ENCODE peak calls at places on chromosomes 11 and 22, in eight cellular contexts. One of them, this sample, is unnamed.

GRCh38 chr11:64355078-64355940 is 3.7 kb upstream of the RPS6KA4 start:
- DNase-seq in brain microvascular endothelial cell: peak; percentile 65
- DNase-seq in H1: peak; percentile 77
- DNase-seq in endodermal cell: peak; percentile 94
- DNase-seq in astrocyte: peak; percentile 59
- DNase-seq in A549: peak; percentile 96
- DNase-seq in ovary: peak; percentile 81
- DNase-seq in left lung: peak; percentile 91
- DNase-seq in this sample: peak; percentile 85

GRCh38 chr11:27183672-27184457 is 143.2 kb downstream of the BBOX1 start:
- DNase-seq in brain microvascular endothelial cell: peak; percentile 53
- DNase-seq in H1: no peak
- DNase-seq in left lung: no peak
- DNase-seq in endodermal cell: peak; percentile 72
- DNase-seq in astrocyte: peak; percentile 67
- DNase-seq in A549: peak; percentile 33
- DNase-seq in ovary: peak; percentile 71
- DNase-seq in this sample: no peak

GRCh38 chr11:36196476-36197099 is 92.6 kb downstream of the COMMD9 start:
- DNase-seq in ovary: no peak
- DNase-seq in A549: no peak
- DNase-seq in brain microvascular endothelial cell: peak; percentile 13
- DNase-seq in left lung: no peak
- DNase-seq in H1: no peak
- DNase-seq in endodermal cell: no peak
- DNase-seq in astrocyte: no peak
- DNase-seq in this sample: no peak

GRCh38 chr11:17631702-17632365 is 84.8 kb downstream of the OTOG start:
- DNase-seq in brain microvascular endothelial cell: no peak
- DNase-seq in H1: no peak
- DNase-seq in endodermal cell: peak; percentile 47
- DNase-seq in ovary: no peak
- DNase-seq in left lung: peak; percentile 61
- DNase-seq in A549: no peak
- DNase-seq in astrocyte: no peak
- DNase-seq in this sample: no peak

GRCh38 chr22:34333285-34333684 is 413.0 kb upstream of the LARGE1 start:
- DNase-seq in endodermal cell: peak; percentile 59
- DNase-seq in brain microvascular endothelial cell: no peak
- DNase-seq in H1: no peak
- DNase-seq in ovary: no peak
- DNase-seq in A549: no peak
- DNase-seq in astrocyte: no peak
- DNase-seq in left lung: no peak
- DNase-seq in this sample: no peak

GRCh38 chr11:44397586-44398178 is 87.7 kb upstream of the ALX4 start:
- DNase-seq in ovary: no peak
- DNase-seq in A549: no peak
- DNase-seq in brain microvascular endothelial cell: no peak
- DNase-seq in astrocyte: no peak
- DNase-seq in H1: no peak
- DNase-seq in endodermal cell: no peak
- DNase-seq in left lung: no peak
- DNase-seq in this sample: peak; percentile 5

GRCh38 chr11:74611369-74611861 is 19.0 kb downstream of the POLD3 start:
- DNase-seq in endodermal cell: no peak
- DNase-seq in left lung: no peak
- DNase-seq in H1: no peak
- DNase-seq in ovary: no peak
- DNase-seq in A549: peak; percentile 18
- DNase-seq in astrocyte: peak; percentile 54
- DNase-seq in brain microvascular endothelial cell: no peak
- DNase-seq in this sample: no peak

GRCh38 chr11:121226415-121227263 is 65.9 kb upstream of the SC5D start:
- DNase-seq in left lung: no peak
- DNase-seq in astrocyte: no peak
- DNase-seq in A549: no peak
- DNase-seq in brain microvascular endothelial cell: no peak
- DNase-seq in H1: no peak
- DNase-seq in ovary: no peak
- DNase-seq in endodermal cell: peak; percentile 45
- DNase-seq in this sample: no peak

GRCh38 chr11:102925988-102926387 is 29.5 kb downstream of the MMP13 start:
- DNase-seq in A549: no peak
- DNase-seq in astrocyte: no peak
- DNase-seq in ovary: no peak
- DNase-seq in left lung: no peak
- DNase-seq in brain microvascular endothelial cell: no peak
- DNase-seq in H1: no peak
- DNase-seq in endodermal cell: no peak
- DNase-seq in this sample: no peak

GRCh38 chr11:34002420-34002819 is 49.1 kb upstream of the CAPRIN1 start:
- DNase-seq in brain microvascular endothelial cell: no peak
- DNase-seq in endodermal cell: no peak
- DNase-seq in left lung: no peak
- DNase-seq in H1: no peak
- DNase-seq in ovary: no peak
- DNase-seq in astrocyte: no peak
- DNase-seq in A549: no peak
- DNase-seq in this sample: no peak

GRCh38 chr22:22193923-22194322 is 50.7 kb upstream of the VPREB1 start:
- DNase-seq in H1: no peak
- DNase-seq in astrocyte: no peak
- DNase-seq in endodermal cell: no peak
- DNase-seq in left lung: no peak
- DNase-seq in brain microvascular endothelial cell: no peak
- DNase-seq in A549: no peak
- DNase-seq in ovary: no peak
- DNase-seq in this sample: no peak

GRCh38 chr11:34354782-34355181 is 3.0 kb downstream of the ABTB2 start:
- DNase-seq in astrocyte: peak; percentile 33
- DNase-seq in H1: no peak
- DNase-seq in brain microvascular endothelial cell: no peak
- DNase-seq in A549: no peak
- DNase-seq in endodermal cell: no peak
- DNase-seq in ovary: no peak
- DNase-seq in left lung: no peak
- DNase-seq in this sample: no peak

GRCh38 chr11:88704505-88704904 is 361.3 kb downstream of the GRM5 start:
- DNase-seq in A549: no peak
- DNase-seq in endodermal cell: no peak
- DNase-seq in brain microvascular endothelial cell: peak; percentile 0
- DNase-seq in ovary: no peak
- DNase-seq in left lung: no peak
- DNase-seq in H1: no peak
- DNase-seq in astrocyte: peak; percentile 15
- DNase-seq in this sample: no peak

GRCh38 chr11:121763526-121763925 is 310.8 kb upstream of the SORL1-AS1 start:
- DNase-seq in brain microvascular endothelial cell: no peak
- DNase-seq in left lung: no peak
- DNase-seq in H1: no peak
- DNase-seq in endodermal cell: no peak
- DNase-seq in A549: no peak
- DNase-seq in astrocyte: no peak
- DNase-seq in ovary: no peak
- DNase-seq in this sample: no peak

GRCh38 chr11:48055292-48056132 is 75.2 kb downstream of the PTPRJ start:
- DNase-seq in H1: no peak
- DNase-seq in A549: no peak
- DNase-seq in left lung: no peak
- DNase-seq in astrocyte: peak; percentile 93
- DNase-seq in endodermal cell: no peak
- DNase-seq in brain microvascular endothelial cell: peak; percentile 54
- DNase-seq in ovary: no peak
- DNase-seq in this sample: no peak

GRCh38 chr22:44100411-44100810 is 76.3 kb downstream of the PARVB start:
- DNase-seq in brain microvascular endothelial cell: no peak
- DNase-seq in H1: no peak
- DNase-seq in left lung: peak; percentile 46
- DNase-seq in endodermal cell: no peak
- DNase-seq in astrocyte: no peak
- DNase-seq in ovary: peak; percentile 19
- DNase-seq in A549: no peak
- DNase-seq in this sample: peak; percentile 17

GRCh38 chr22:27220349-27220748 is 563.0 kb downstream of the MIAT start:
- DNase-seq in ovary: no peak
- DNase-seq in H1: no peak
- DNase-seq in A549: no peak
- DNase-seq in brain microvascular endothelial cell: peak; percentile 91
- DNase-seq in astrocyte: peak; percentile 99
- DNase-seq in left lung: no peak
- DNase-seq in endodermal cell: no peak
- DNase-seq in this sample: no peak

GRCh38 chr22:37892566-37893338 is 13.3 kb upstream of the MICALL1 start:
- DNase-seq in endodermal cell: no peak
- DNase-seq in brain microvascular endothelial cell: no peak
- DNase-seq in left lung: no peak
- DNase-seq in A549: no peak
- DNase-seq in H1: no peak
- DNase-seq in ovary: peak; percentile 60
- DNase-seq in astrocyte: no peak
- DNase-seq in this sample: no peak

GRCh38 chr11:102516179-102516578 is 14.4 kb downstream of the MMP7 start:
- DNase-seq in brain microvascular endothelial cell: no peak
- DNase-seq in H1: no peak
- DNase-seq in A549: no peak
- DNase-seq in left lung: no peak
- DNase-seq in astrocyte: no peak
- DNase-seq in endodermal cell: no peak
- DNase-seq in ovary: no peak
- DNase-seq in this sample: no peak

GRCh38 chr22:37909756-37910155 is 3.7 kb downstream of the MICALL1 start:
- DNase-seq in left lung: no peak
- DNase-seq in brain microvascular endothelial cell: no peak
- DNase-seq in endodermal cell: no peak
- DNase-seq in H1: no peak
- DNase-seq in astrocyte: no peak
- DNase-seq in ovary: no peak
- DNase-seq in A549: no peak
- DNase-seq in this sample: no peak

GRCh38 chr11:8597182-8597581 is 3.2 kb upstream of the STK33 start:
- DNase-seq in left lung: no peak
- DNase-seq in astrocyte: peak; percentile 78
- DNase-seq in endodermal cell: no peak
- DNase-seq in H1: no peak
- DNase-seq in A549: peak; percentile 44
- DNase-seq in ovary: no peak
- DNase-seq in brain microvascular endothelial cell: peak; percentile 76
- DNase-seq in this sample: no peak

GRCh38 chr11:94521684-94522083 is 9.4 kb downstream of the C11orf97 start:
- DNase-seq in endodermal cell: no peak
- DNase-seq in H1: no peak
- DNase-seq in ovary: no peak
- DNase-seq in A549: peak; percentile 12
- DNase-seq in left lung: no peak
- DNase-seq in brain microvascular endothelial cell: peak; percentile 29
- DNase-seq in astrocyte: no peak
- DNase-seq in this sample: no peak

GRCh38 chr11:11163256-11163655 is 189.8 kb downstream of the CSNK2A3 start:
- DNase-seq in A549: peak; percentile 65
- DNase-seq in H1: no peak
- DNase-seq in brain microvascular endothelial cell: no peak
- DNase-seq in left lung: no peak
- DNase-seq in endodermal cell: peak; percentile 74
- DNase-seq in ovary: no peak
- DNase-seq in astrocyte: no peak
- DNase-seq in this sample: no peak
- TF ChIP-seq CTCF in A549: no peak
- TF ChIP-seq CTCF in H1: peak; percentile 43
- TF ChIP-seq CTCF in brain microvascular endothelial cell: peak; percentile 46
- TF ChIP-seq CTCF in left lung: no peak
- TF ChIP-seq CTCF in endodermal cell: peak; percentile 61
- TF ChIP-seq CTCF in ovary: no peak
- TF ChIP-seq CTCF in astrocyte: no peak
- TF ChIP-seq CTCF in this sample: no peak

GRCh38 chr11:65388731-65389130 is 2.3 kb downstream of the FRMD8 start:
- DNase-seq in endodermal cell: no peak
- DNase-seq in astrocyte: no peak
- DNase-seq in brain microvascular endothelial cell: no peak
- DNase-seq in ovary: no peak
- DNase-seq in H1: no peak
- DNase-seq in A549: no peak
- DNase-seq in left lung: no peak
- DNase-seq in this sample: no peak
- H3K4me3 ChIP-seq in endodermal cell: no peak overlapping the region
- H3K4me3 ChIP-seq in astrocyte: no peak overlapping the region
- H3K4me3 ChIP-seq in brain microvascular endothelial cell: peak overlapping the region; percentile 20
- H3K4me3 ChIP-seq in ovary: no peak overlapping the region
- H3K4me3 ChIP-seq in H1: no peak overlapping the region
- H3K4me3 ChIP-seq in A549: no peak overlapping the region
- H3K4me3 ChIP-seq in left lung: peak overlapping the region; percentile 86
- H3K4me3 ChIP-seq in this sample: no peak overlapping the region

DNA sequence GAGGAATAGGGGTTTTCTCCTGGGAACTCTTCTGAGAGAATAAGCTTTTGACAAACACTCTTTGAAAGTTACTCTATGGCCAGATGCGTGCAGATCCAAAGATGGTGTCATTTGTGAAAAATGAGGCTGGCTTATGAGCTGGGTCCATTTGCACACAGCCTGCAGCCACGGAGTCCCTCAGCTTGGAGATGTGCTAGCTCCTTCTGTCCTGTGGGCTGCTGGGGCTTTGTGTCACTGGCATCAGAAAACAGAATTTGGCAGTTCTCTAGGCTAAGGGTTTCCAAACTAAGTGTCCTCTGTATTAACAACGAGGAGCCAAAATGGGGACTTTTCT is 702.4 kb downstream of the NTM start:
- DNase-seq in left lung: no peak
- DNase-seq in A549: no peak
- DNase-seq in endodermal cell: no peak
- DNase-seq in brain microvascular endothelial cell: peak; percentile 33
- DNase-seq in astrocyte: peak; percentile 62
- DNase-seq in ovary: no peak
- DNase-seq in H1: no peak
- DNase-seq in this sample: no peak
- H3K27ac ChIP-seq in left lung: no peak overlapping the region
- H3K27ac ChIP-seq in A549: no peak overlapping the region
- H3K27ac ChIP-seq in endodermal cell: no peak overlapping the region
- H3K27ac ChIP-seq in brain microvascular endothelial cell: peak overlapping the region; percentile 97
- H3K27ac ChIP-seq in astrocyte: peak overlapping the region; percentile 100
- H3K27ac ChIP-seq in ovary: no peak overlapping the region
- H3K27ac ChIP-seq in H1: no peak overlapping the region
- H3K27ac ChIP-seq in this sample: peak overlapping the region; percentile 100

DNA sequence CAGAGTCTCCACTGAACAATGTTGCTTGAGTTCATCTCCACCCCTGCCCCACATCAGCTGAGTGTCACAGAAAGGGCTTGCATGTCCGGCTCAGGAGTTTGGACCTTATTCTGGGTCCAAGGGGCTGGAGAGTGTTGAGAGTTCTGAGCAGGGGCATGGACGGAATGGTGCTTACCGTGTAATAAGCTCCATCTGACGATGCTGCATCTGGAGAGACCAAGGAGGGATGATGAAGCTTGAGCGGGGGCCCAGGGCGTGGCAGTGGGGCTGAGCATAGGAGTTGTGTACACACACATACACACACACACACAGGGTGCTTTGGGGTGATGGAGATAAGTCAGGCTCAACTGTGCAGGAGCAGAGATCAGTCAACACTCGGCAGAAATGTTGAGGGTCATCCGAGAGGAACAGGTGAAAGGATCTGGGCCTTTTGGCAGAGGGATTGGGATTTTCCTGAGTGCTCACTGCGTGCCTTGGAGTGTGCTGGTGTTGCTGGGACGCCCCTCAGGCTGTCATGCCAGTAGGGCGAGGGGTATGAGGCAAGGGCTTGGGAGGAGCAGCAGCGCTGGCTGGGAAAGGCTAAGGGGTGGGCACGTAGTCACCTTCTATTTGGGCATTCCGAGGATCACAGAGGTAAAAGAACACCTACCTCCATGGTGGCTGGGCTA is 2.3 kb downstream of the USP35 start:
- DNase-seq in left lung: no peak
- DNase-seq in endodermal cell: no peak
- DNase-seq in astrocyte: no peak
- DNase-seq in A549: no peak
- DNase-seq in H1: no peak
- DNase-seq in brain microvascular endothelial cell: no peak
- DNase-seq in ovary: peak; percentile 8
- DNase-seq in this sample: peak; percentile 14
- TF ChIP-seq CTCF in left lung: no peak
- TF ChIP-seq CTCF in endodermal cell: no peak
- TF ChIP-seq CTCF in astrocyte: no peak
- TF ChIP-seq CTCF in A549: no peak
- TF ChIP-seq CTCF in H1: no peak
- TF ChIP-seq CTCF in brain microvascular endothelial cell: no peak
- TF ChIP-seq CTCF in ovary: no peak
- TF ChIP-seq CTCF in this sample: no peak

This sample was measured in RWPE2.